ENCODE peak calls at places on chromosomes 1 and 21, in six cellular contexts. One of them, this sample, is unnamed.

GRCh38 chr1:242629396-242629795 is 104.9 kb upstream of the PLD5 start:
- DNase-seq in heart left ventricle: no peak
- DNase-seq in ovary: no peak
- DNase-seq in thyroid gland: no peak
- DNase-seq in A549: no peak
- DNase-seq in breast epithelium: no peak
- DNase-seq in this sample: no peak

GRCh38 chr1:200090252-200091159 is 63.0 kb downstream of the NR5A2 start:
- DNase-seq in heart left ventricle: no peak
- DNase-seq in A549: peak; percentile 25
- DNase-seq in ovary: no peak
- DNase-seq in thyroid gland: no peak
- DNase-seq in breast epithelium: no peak
- DNase-seq in this sample: no peak

GRCh38 chr1:34113362-34113761 is 51.7 kb downstream of the CSMD2 start:
- DNase-seq in thyroid gland: no peak
- DNase-seq in ovary: no peak
- DNase-seq in A549: no peak
- DNase-seq in breast epithelium: no peak
- DNase-seq in heart left ventricle: no peak
- DNase-seq in this sample: no peak

GRCh38 chr1:187516874-187517273 is 688.1 kb downstream of the PLA2G4A start:
- DNase-seq in thyroid gland: no peak
- DNase-seq in ovary: no peak
- DNase-seq in heart left ventricle: no peak
- DNase-seq in breast epithelium: no peak
- DNase-seq in A549: no peak
- DNase-seq in this sample: no peak

GRCh38 chr1:35243681-35244080 is 24.8 kb upstream of the ZMYM4 start:
- DNase-seq in ovary: no peak
- DNase-seq in thyroid gland: no peak
- DNase-seq in heart left ventricle: no peak
- DNase-seq in breast epithelium: no peak
- DNase-seq in A549: no peak
- DNase-seq in this sample: no peak

GRCh38 chr1:171781167-171781875 is at the start of gene METTL13:
- DNase-seq in ovary: peak; percentile 97
- DNase-seq in A549: peak; percentile 99
- DNase-seq in heart left ventricle: peak; percentile 98
- DNase-seq in thyroid gland: peak; percentile 99
- DNase-seq in breast epithelium: peak; percentile 98
- DNase-seq in this sample: peak; percentile 98

GRCh38 chr1:235407419-235407818 is 40.2 kb downstream of the TBCE start:
- DNase-seq in heart left ventricle: no peak
- DNase-seq in A549: no peak
- DNase-seq in breast epithelium: no peak
- DNase-seq in thyroid gland: peak; percentile 56
- DNase-seq in ovary: no peak
- DNase-seq in this sample: no peak

GRCh38 chr21:14753466-14754258 is 207.5 kb upstream of the SAMSN1 start:
- DNase-seq in breast epithelium: no peak
- DNase-seq in heart left ventricle: no peak
- DNase-seq in A549: no peak
- DNase-seq in thyroid gland: no peak
- DNase-seq in ovary: no peak
- DNase-seq in this sample: no peak

GRCh38 chr21:21084179-21084578 is 86.0 kb downstream of the NCAM2 start:
- DNase-seq in thyroid gland: no peak
- DNase-seq in breast epithelium: no peak
- DNase-seq in heart left ventricle: no peak
- DNase-seq in ovary: no peak
- DNase-seq in A549: no peak
- DNase-seq in this sample: no peak

GRCh38 chr1:168065511-168065910 is 71.2 kb downstream of the GPR161 start:
- DNase-seq in breast epithelium: no peak
- DNase-seq in ovary: no peak
- DNase-seq in heart left ventricle: no peak
- DNase-seq in A549: no peak
- DNase-seq in thyroid gland: no peak
- DNase-seq in this sample: no peak

GRCh38 chr1:199684686-199685273 is 342.7 kb upstream of the NR5A2 start:
- DNase-seq in ovary: no peak
- DNase-seq in A549: peak; percentile 56
- DNase-seq in breast epithelium: no peak
- DNase-seq in heart left ventricle: peak; percentile 9
- DNase-seq in thyroid gland: peak; percentile 17
- DNase-seq in this sample: peak; percentile 19

GRCh38 chr1:29282135-29282923 is 46.0 kb downstream of the PTPRU start:
- DNase-seq in breast epithelium: no peak
- DNase-seq in A549: no peak
- DNase-seq in ovary: no peak
- DNase-seq in heart left ventricle: no peak
- DNase-seq in thyroid gland: no peak
- DNase-seq in this sample: no peak

GRCh38 chr21:43307677-43308070 is 119.3 kb downstream of the SIK1 start:
- DNase-seq in heart left ventricle: no peak
- DNase-seq in breast epithelium: no peak
- DNase-seq in thyroid gland: no peak
- DNase-seq in ovary: no peak
- DNase-seq in A549: no peak
- DNase-seq in this sample: no peak

GRCh38 chr1:152078831-152079549 is 9.9 kb downstream of the TCHHL1 start:
- DNase-seq in ovary: no peak
- DNase-seq in thyroid gland: no peak
- DNase-seq in A549: no peak
- DNase-seq in heart left ventricle: no peak
- DNase-seq in breast epithelium: no peak
- DNase-seq in this sample: no peak

GRCh38 chr1:44024031-44024902 is 7.0 kb downstream of the SLC6A9 start:
- DNase-seq in breast epithelium: no peak
- DNase-seq in A549: no peak
- DNase-seq in ovary: no peak
- DNase-seq in thyroid gland: no peak
- DNase-seq in heart left ventricle: no peak
- DNase-seq in this sample: no peak

GRCh38 chr21:16634522-16634914 is 878.3 kb upstream of the CXADR start:
- DNase-seq in breast epithelium: no peak
- DNase-seq in thyroid gland: peak; percentile 15
- DNase-seq in A549: no peak
- DNase-seq in heart left ventricle: no peak
- DNase-seq in ovary: no peak
- DNase-seq in this sample: no peak

GRCh38 chr1:225897595-225898514 is 8.9 kb upstream of the LEFTY1 start:
- DNase-seq in breast epithelium: no peak
- DNase-seq in heart left ventricle: no peak
- DNase-seq in A549: no peak
- DNase-seq in thyroid gland: no peak
- DNase-seq in ovary: no peak
- DNase-seq in this sample: no peak

DNA sequence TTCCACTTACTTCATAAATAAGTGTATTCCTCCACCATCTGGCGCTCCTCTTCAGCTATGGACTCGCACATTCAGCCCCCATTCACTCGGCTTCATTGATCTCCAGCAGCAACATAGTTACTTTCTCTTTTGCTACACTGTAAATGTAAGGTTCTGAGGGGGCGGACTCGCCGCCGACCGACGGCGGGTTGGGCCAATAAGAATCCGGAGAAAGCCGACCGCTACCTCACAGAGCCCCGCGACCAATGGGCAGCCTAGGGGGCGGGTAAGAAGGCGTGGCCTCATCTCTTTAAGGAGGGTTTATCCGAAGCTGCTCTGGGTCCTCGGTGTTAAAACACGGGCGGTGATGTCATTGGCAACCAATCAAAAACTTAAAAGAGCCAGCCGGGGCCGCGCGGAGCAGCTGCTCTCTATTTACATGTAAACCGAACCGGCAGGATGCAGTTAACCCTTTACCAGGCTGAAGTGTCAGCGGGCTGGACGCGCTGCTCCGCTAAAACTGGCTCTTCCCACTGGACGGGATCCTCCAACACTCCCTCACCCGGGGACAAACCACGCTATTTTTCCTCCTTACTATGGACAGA is at the start of gene DUSP10:
- DNase-seq in A549: peak; percentile 99
- DNase-seq in thyroid gland: peak; percentile 99
- DNase-seq in ovary: peak; percentile 99
- DNase-seq in heart left ventricle: peak; percentile 99
- DNase-seq in breast epithelium: peak; percentile 98
- DNase-seq in this sample: peak; percentile 100
- TF ChIP-seq POLR2A in A549: no peak
- TF ChIP-seq POLR2A in thyroid gland: peak; percentile 97
- TF ChIP-seq POLR2A in ovary: peak; percentile 34
- TF ChIP-seq POLR2A in heart left ventricle: peak; percentile 82
- TF ChIP-seq POLR2A in breast epithelium: peak; percentile 65
- TF ChIP-seq POLR2A in this sample: peak; percentile 64

GRCh38 chr1:212456166-212456528 is 23.4 kb downstream of the NENF start:
- DNase-seq in heart left ventricle: peak; percentile 25
- DNase-seq in thyroid gland: no peak
- DNase-seq in ovary: no peak
- DNase-seq in breast epithelium: no peak
- DNase-seq in A549: no peak
- DNase-seq in this sample: no peak
- TF ChIP-seq CTCF in heart left ventricle: no peak
- TF ChIP-seq CTCF in thyroid gland: no peak
- TF ChIP-seq CTCF in ovary: no peak
- TF ChIP-seq CTCF in breast epithelium: no peak
- TF ChIP-seq CTCF in A549: no peak
- TF ChIP-seq CTCF in this sample: no peak

DNA sequence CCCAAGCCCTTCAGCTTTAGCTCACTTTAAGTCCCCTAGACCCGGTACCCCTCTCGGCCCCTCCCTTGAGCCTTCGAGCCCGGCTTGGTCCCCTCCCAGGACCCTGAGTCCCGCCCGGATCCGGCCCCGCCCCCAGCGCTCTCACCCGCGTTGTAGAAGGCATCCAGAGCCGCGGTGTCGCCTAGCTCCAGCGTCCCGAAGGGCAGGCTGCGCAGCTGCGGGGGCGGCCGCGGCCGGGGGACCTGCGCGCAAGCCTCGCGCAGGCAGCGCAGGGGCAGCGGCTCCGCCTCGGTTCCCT is 699 bp downstream of the MAP3K6 start:
- DNase-seq in A549: peak; percentile 75
- DNase-seq in breast epithelium: peak; percentile 81
- DNase-seq in thyroid gland: peak; percentile 92
- DNase-seq in heart left ventricle: peak; percentile 93
- DNase-seq in ovary: peak; percentile 81
- DNase-seq in this sample: peak; percentile 87
- TF ChIP-seq POLR2A in A549: peak; percentile 51
- TF ChIP-seq POLR2A in breast epithelium: no peak
- TF ChIP-seq POLR2A in thyroid gland: peak; percentile 49
- TF ChIP-seq POLR2A in heart left ventricle: peak; percentile 57
- TF ChIP-seq POLR2A in ovary: no peak
- TF ChIP-seq POLR2A in this sample: no peak

GRCh38 chr1:20070357-20070756 is 363 bp downstream of the PLA2G5 start:
- DNase-seq in thyroid gland: no peak
- DNase-seq in breast epithelium: no peak
- DNase-seq in heart left ventricle: no peak
- DNase-seq in A549: no peak
- DNase-seq in ovary: peak; percentile 14
- DNase-seq in this sample: no peak
- TF ChIP-seq CTCF in thyroid gland: no peak
- TF ChIP-seq CTCF in breast epithelium: no peak
- TF ChIP-seq CTCF in heart left ventricle: no peak
- TF ChIP-seq CTCF in A549: no peak
- TF ChIP-seq CTCF in ovary: no peak
- TF ChIP-seq CTCF in this sample: no peak

GRCh38 chr1:99704356-99704816 is 58.5 kb downstream of the PALMD start:
- DNase-seq in thyroid gland: no peak
- DNase-seq in ovary: no peak
- DNase-seq in heart left ventricle: no peak
- DNase-seq in breast epithelium: no peak
- DNase-seq in A549: no peak
- DNase-seq in this sample: no peak
- TF ChIP-seq POLR2A in thyroid gland: no peak
- TF ChIP-seq POLR2A in ovary: no peak
- TF ChIP-seq POLR2A in heart left ventricle: no peak
- TF ChIP-seq POLR2A in breast epithelium: no peak
- TF ChIP-seq POLR2A in A549: no peak
- TF ChIP-seq POLR2A in this sample: no peak

GRCh38 chr1:184221087-184221486 is 165.7 kb upstream of the C1orf21 start:
- DNase-seq in A549: no peak
- DNase-seq in heart left ventricle: no peak
- DNase-seq in ovary: no peak
- DNase-seq in thyroid gland: no peak
- DNase-seq in breast epithelium: no peak
- DNase-seq in this sample: no peak

GRCh38 chr1:184222561-184223157 is 164.2 kb upstream of the C1orf21 start:
- DNase-seq in ovary: peak; percentile 40
- DNase-seq in heart left ventricle: peak; percentile 48
- DNase-seq in A549: peak; percentile 35
- DNase-seq in thyroid gland: peak; percentile 41
- DNase-seq in breast epithelium: no peak
- DNase-seq in this sample: peak; percentile 23

GRCh38 chr1:184219414-184219813 is 167.4 kb upstream of the C1orf21 start:
- DNase-seq in ovary: no peak
- DNase-seq in A549: no peak
- DNase-seq in breast epithelium: no peak
- DNase-seq in thyroid gland: no peak
- DNase-seq in heart left ventricle: no peak
- DNase-seq in this sample: no peak

GRCh38 chr1:184215274-184215925 is 163.9 kb downstream of the TSEN15 start:
- DNase-seq in thyroid gland: no peak
- DNase-seq in ovary: no peak
- DNase-seq in A549: no peak
- DNase-seq in heart left ventricle: no peak
- DNase-seq in breast epithelium: no peak
- DNase-seq in this sample: no peak

GRCh38 chr1:184218436-184218835 is 166.9 kb downstream of the TSEN15 start:
- DNase-seq in ovary: no peak
- DNase-seq in breast epithelium: no peak
- DNase-seq in heart left ventricle: no peak
- DNase-seq in thyroid gland: no peak
- DNase-seq in A549: no peak
- DNase-seq in this sample: no peak
- TF ChIP-seq CTCF in ovary: no peak
- TF ChIP-seq CTCF in breast epithelium: no peak
- TF ChIP-seq CTCF in heart left ventricle: no peak
- TF ChIP-seq CTCF in thyroid gland: no peak
- TF ChIP-seq CTCF in A549: no peak
- TF ChIP-seq CTCF in this sample: no peak

DNA sequence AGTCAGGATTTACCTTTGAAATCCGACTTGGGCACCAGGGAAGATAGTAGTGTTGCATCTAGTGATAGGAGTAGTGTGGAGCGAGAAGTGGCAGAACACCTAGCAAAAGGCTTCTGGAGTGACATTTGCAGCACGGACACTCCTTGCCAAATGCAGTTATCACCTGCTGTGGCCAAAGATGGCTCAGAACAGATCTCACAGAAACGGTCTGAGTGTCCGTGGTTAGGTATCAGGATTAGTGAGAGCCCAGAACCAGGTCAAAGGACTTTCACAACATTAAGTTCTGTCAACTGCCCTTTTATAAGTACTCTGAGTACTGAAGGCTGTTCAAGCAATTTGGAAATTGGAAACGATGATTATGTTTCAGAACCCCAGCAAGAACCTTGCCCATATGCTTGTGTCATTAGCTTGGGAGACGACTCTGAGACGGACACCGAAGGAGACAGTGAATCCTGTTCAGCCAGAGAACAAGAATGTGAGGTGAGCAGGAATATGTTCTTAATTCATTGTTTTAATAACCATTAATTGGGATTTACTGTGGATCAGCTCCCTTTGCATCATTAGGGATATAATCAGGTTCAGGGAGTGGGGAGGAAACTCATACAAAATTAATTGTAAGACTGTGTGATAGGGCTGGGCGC is 28.3 kb downstream of the BACH1 start:
- DNase-seq in heart left ventricle: no peak
- DNase-seq in A549: no peak
- DNase-seq in breast epithelium: no peak
- DNase-seq in thyroid gland: no peak
- DNase-seq in ovary: no peak
- DNase-seq in this sample: no peak
- TF ChIP-seq POLR2A in heart left ventricle: no peak
- TF ChIP-seq POLR2A in A549: no peak
- TF ChIP-seq POLR2A in breast epithelium: no peak
- TF ChIP-seq POLR2A in thyroid gland: no peak
- TF ChIP-seq POLR2A in ovary: no peak
- TF ChIP-seq POLR2A in this sample: no peak

This sample was measured in lower leg skin.